ENCODE peak calls at places on chromosomes 3 and 15, in eight cellular contexts. G is fibroblast of mammary gland; A is ovary; N is lower leg skin; P is neural progenitor cell; U is sigmoid colon; Q is naive thymus-derived CD4-positive, alpha-beta T cell; E is NT2/D1. K is an unnamed sample.

GRCh38 chr15:90959894-90960293 is 5.2 kb downstream of the RCCD1 start:
- DNase-seq in G (no peak), A (no peak), N (no peak), P (no peak), U (peak; percentile 90), Q (no peak), E (no peak), K (no peak)

GRCh38 chr15:43253431-43254403 is 13.0 kb downstream of the TGM5 start:
- DNase-seq in G (no peak), A (no peak), N (peak; percentile 87), P (no peak), U (no peak), Q (no peak), E (no peak), K (no peak)

GRCh38 chr15:31372635-31373091 is 46.0 kb downstream of the KLF13 start:
- DNase-seq in G (peak; percentile 86), A (no peak), N (peak; percentile 94), P (peak; percentile 73), U (peak; percentile 90), Q (no peak), E (peak; percentile 69), K (peak; percentile 54)

GRCh38 chr15:36469567-36469966 is 109.9 kb upstream of the CDIN1 start:
- DNase-seq in G (no peak), A (no peak), N (no peak), P (no peak), U (no peak), Q (no peak), E (no peak), K (no peak)

GRCh38 chr3:109702252-109702651 is 364.9 kb upstream of the DPPA4 start:
- DNase-seq in G (peak; percentile 7), A (no peak), N (no peak), P (no peak), U (no peak), Q (no peak), E (no peak), K (no peak)

GRCh38 chr3:37872413-37873160 is 10.9 kb downstream of the CTDSPL start:
- DNase-seq in G (peak; percentile 30), A (no peak), N (no peak), P (no peak), U (no peak), Q (no peak), E (no peak), K (no peak)

GRCh38 chr15:66566963-66567531 is 1.2 kb upstream of the LCTL start:
- DNase-seq in G (peak; percentile 70), A (peak; percentile 50), N (peak; percentile 82), P (peak; percentile 93), U (no peak), Q (peak; percentile 24), E (peak; percentile 81), K (peak; percentile 84)

GRCh38 chr3:154886437-154886836 is 193.7 kb upstream of the MME start:
- DNase-seq in G (peak; percentile 100), A (no peak), N (no peak), P (no peak), U (no peak), Q (no peak), E (no peak), K (no peak)

GRCh38 chr15:30036304-30036703 is 46.5 kb upstream of the GOLGA8J start:
- DNase-seq in G (no peak), A (no peak), N (no peak), P (no peak), U (no peak), Q (no peak), E (no peak), K (no peak)
- H3K4me3 ChIP-seq in G (no peak overlapping the region), A (no peak overlapping the region), N (no peak overlapping the region), P (no peak overlapping the region), U (no peak overlapping the region), Q (no peak overlapping the region), E (no peak overlapping the region), K (no peak overlapping the region)

DNA sequence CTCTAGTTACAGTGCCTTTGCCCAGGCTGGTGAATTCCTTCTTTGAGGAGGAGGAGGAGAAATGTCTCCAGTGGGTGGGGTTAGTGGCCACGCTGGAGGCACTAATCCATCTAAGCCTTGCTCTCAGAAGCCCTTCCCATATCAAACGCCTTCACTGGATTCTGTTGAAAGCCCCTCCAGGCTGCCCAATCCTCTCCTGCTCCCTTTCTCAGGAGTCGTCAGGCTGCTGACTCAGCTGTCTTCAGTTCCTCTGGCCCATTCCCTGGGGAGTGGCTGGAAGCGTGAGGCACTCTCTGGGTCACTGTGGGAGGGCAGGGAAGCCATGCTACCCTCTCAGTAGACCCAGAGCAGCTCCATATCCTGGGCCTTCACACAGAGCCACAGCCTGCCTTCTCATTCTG is 2.7 kb downstream of the AP2M1 start:
- DNase-seq in G (peak; percentile 74), A (no peak), N (no peak), P (peak; percentile 79), U (no peak), Q (no peak), E (no peak), K (no peak)
- H3K4me3 ChIP-seq in G (peak overlapping the region; percentile 91), A (no peak overlapping the region), N (no peak overlapping the region), P (peak overlapping the region; percentile 97), U (peak overlapping the region; percentile 96), Q (no peak overlapping the region), E (peak overlapping the region; percentile 100), K (no peak overlapping the region)

GRCh38 chr15:78620021-78620838 is 566 bp downstream of the CHRNA3 start:
- DNase-seq in G (no peak), A (no peak), N (peak; percentile 85), P (peak; percentile 84), U (no peak), Q (no peak), E (peak; percentile 76), K (no peak)

GRCh38 chr15:78618064-78618463 is 2.7 kb downstream of the CHRNA3 start:
- DNase-seq in G (no peak), A (no peak), N (peak; percentile 70), P (no peak), U (no peak), Q (no peak), E (no peak), K (no peak)

GRCh38 chr15:78620839-78621421 is at the start of gene CHRNA3:
- DNase-seq in G (no peak), A (no peak), N (peak; percentile 74), P (no peak), U (no peak), Q (no peak), E (no peak), K (no peak)

GRCh38 chr15:78618490-78618934 is 2.3 kb downstream of the CHRNA3 start:
- DNase-seq in G (peak; percentile 95), A (peak; percentile 82), N (peak; percentile 96), P (peak; percentile 90), U (peak; percentile 96), Q (peak; percentile 46), E (peak; percentile 85), K (peak; percentile 87)

GRCh38 chr15:78619022-78619950 is 1.5 kb downstream of the CHRNA3 start:
- DNase-seq in G (no peak), A (no peak), N (peak; percentile 82), P (peak; percentile 45), U (no peak), Q (no peak), E (no peak), K (no peak)
- H3K4me3 ChIP-seq in G (no peak overlapping the region), A (no peak overlapping the region), N (no peak overlapping the region), P (peak overlapping the region; percentile 73), U (peak overlapping the region; percentile 58), Q (no peak overlapping the region), E (peak overlapping the region; percentile 70), K (no peak overlapping the region)

DNA sequence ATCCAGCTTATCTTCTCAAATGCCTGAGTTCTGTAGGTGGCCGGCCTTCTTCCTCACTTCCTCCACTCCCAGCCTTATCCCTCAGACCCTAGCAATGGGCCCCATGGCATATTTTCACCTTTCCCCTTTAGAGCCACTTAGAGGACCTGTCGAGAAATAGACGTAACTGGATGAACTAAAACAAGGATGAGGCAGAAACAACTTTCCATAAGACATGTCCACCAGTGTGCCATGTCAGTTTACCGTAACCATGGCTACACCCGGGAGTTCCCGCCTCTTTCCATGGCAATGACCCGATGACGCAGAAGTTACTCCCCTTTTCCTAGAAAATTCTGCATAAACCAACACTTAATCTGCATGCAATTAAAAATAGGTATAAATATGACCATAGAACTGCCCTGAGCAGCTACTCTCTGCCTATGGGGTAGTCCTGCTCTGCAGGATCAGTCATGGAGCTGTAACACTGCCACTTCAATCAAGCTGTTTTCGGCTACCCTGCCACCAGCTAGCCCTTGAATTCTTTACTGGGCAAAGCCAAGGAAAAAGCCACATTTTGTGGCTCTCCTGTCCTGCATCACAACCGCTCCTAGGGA is 55.1 kb upstream of the ZBTB38 start:
- DNase-seq in G (no peak), A (no peak), N (no peak), P (no peak), U (no peak), Q (no peak), E (no peak), K (no peak)
- H3K4me3 ChIP-seq in G (no peak overlapping the region), A (no peak overlapping the region), N (no peak overlapping the region), P (no peak overlapping the region), U (no peak overlapping the region), Q (no peak overlapping the region), E (no peak overlapping the region), K (no peak overlapping the region)

GRCh38 chr3:18442743-18443669 is 17.9 kb upstream of the SATB1 start:
- DNase-seq in G (no peak), A (no peak), N (no peak), P (peak; percentile 2), U (no peak), Q (no peak), E (no peak), K (no peak)

GRCh38 chr3:18441521-18441920 is 16.4 kb upstream of the SATB1 start:
- DNase-seq in G (no peak), A (no peak), N (no peak), P (no peak), U (no peak), Q (no peak), E (no peak), K (no peak)

GRCh38 chr3:18439281-18439680 is 14.1 kb upstream of the SATB1 start:
- DNase-seq in G (no peak), A (no peak), N (no peak), P (no peak), U (no peak), Q (no peak), E (no peak), K (no peak)

GRCh38 chr3:18438586-18438985 is 13.4 kb upstream of the SATB1 start:
- DNase-seq in G (no peak), A (no peak), N (no peak), P (no peak), U (peak; percentile 53), Q (peak; percentile 83), E (no peak), K (no peak)

DNA sequence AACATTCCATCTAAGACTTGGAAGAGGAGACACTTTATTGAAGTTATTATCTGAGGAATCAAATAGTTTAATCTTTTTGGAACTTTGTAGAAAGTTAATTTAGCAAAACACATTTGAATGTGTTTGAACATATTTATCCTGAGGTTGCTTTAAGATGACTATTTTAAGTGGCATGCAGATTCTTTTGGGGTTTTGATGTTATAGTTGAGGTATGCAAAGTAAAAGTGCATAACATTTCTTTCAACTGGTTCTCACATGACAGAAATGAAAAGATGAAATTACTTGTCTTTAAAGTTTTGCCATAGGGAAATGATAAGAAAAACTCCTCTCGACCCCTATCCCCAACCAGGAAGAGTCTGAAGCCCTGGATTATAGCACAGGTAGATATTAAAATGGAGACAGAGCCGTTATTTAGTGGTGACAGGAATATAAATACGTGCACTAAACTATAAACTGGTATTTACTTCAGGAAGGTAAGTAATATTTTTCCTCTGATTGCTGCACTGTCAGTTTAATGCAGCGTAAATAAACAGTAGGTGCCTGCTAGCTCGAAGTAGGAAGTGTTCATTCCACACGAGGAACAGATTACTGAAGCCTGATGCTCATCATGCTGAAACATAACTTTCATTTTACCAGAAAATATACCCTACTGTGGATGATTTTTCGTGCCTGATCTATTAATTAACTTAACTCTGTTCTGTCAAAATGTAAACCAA is 15.1 kb upstream of the SATB1 start:
- DNase-seq in G (no peak), A (no peak), N (no peak), P (no peak), U (no peak), Q (no peak), E (no peak), K (no peak)
- H3K4me3 ChIP-seq in G (no peak overlapping the region), A (no peak overlapping the region), N (no peak overlapping the region), P (no peak overlapping the region), U (no peak overlapping the region), Q (peak overlapping the region; percentile 65), E (no peak overlapping the region), K (no peak overlapping the region)